ENCODE peak calls at places on chromosomes 1 and 21, in four cellular contexts. One of them, this sample, is unnamed.
A peak's percentile ranks its signal among the peaks of the same experiment; 100 is the strongest.

GRCh38 chr21:46005481-46005881 is 23.9 kb downstream of the COL6A1 start:
- DNase-seq in GM10248: no peak
- DNase-seq in AG09319: no peak
- DNase-seq in choroid plexus epithelial cell: no peak
- DNase-seq in this sample: no peak

GRCh38 chr1:220705782-220706181 is 15.6 kb downstream of the C1orf115 start:
- DNase-seq in GM10248: no peak
- DNase-seq in AG09319: no peak
- DNase-seq in choroid plexus epithelial cell: no peak
- DNase-seq in this sample: no peak

GRCh38 chr1:235557495-235557894 is 53.2 kb upstream of the B3GALNT2 start:
- DNase-seq in GM10248: no peak
- DNase-seq in AG09319: no peak
- DNase-seq in choroid plexus epithelial cell: no peak
- DNase-seq in this sample: no peak

GRCh38 chr21:42215942-42216725 is 2.8 kb upstream of the ABCG1 start:
- DNase-seq in GM10248: no peak
- DNase-seq in AG09319: no peak
- DNase-seq in choroid plexus epithelial cell: no peak
- DNase-seq in this sample: no peak

GRCh38 chr1:201011616-201012015 is 11.9 kb downstream of the KIF21B start:
- DNase-seq in GM10248: no peak
- DNase-seq in AG09319: no peak
- DNase-seq in choroid plexus epithelial cell: no peak
- DNase-seq in this sample: no peak

GRCh38 chr1:200890818-200891773 is 3.6 kb upstream of the INAVA start:
- DNase-seq in GM10248: no peak
- DNase-seq in AG09319: no peak
- DNase-seq in choroid plexus epithelial cell: peak; percentile 36
- DNase-seq in this sample: no peak

GRCh38 chr1:246959944-246960693 is 28.4 kb upstream of the AHCTF1 start:
- DNase-seq in GM10248: peak; percentile 48
- DNase-seq in AG09319: no peak
- DNase-seq in choroid plexus epithelial cell: peak; percentile 56
- DNase-seq in this sample: peak; percentile 52

GRCh38 chr1:191016765-191017164 is 539.1 kb upstream of the BRINP3 start:
- DNase-seq in GM10248: no peak
- DNase-seq in AG09319: no peak
- DNase-seq in choroid plexus epithelial cell: no peak
- DNase-seq in this sample: no peak

GRCh38 chr21:44378646-44379581 is 25.5 kb downstream of the TRPM2 start:
- DNase-seq in GM10248: no peak
- DNase-seq in AG09319: no peak
- DNase-seq in choroid plexus epithelial cell: no peak
- DNase-seq in this sample: no peak

GRCh38 chr1:157195521-157196244 is 57.5 kb upstream of the ETV3 start:
- DNase-seq in GM10248: no peak
- DNase-seq in AG09319: no peak
- DNase-seq in choroid plexus epithelial cell: no peak
- DNase-seq in this sample: no peak

GRCh38 chr1:85317580-85317979 is 41.1 kb upstream of the BCL10 start:
- DNase-seq in GM10248: no peak
- DNase-seq in AG09319: no peak
- DNase-seq in choroid plexus epithelial cell: peak; percentile 67
- DNase-seq in this sample: no peak

GRCh38 chr1:24094554-24094953 is 17.4 kb downstream of the MYOM3 start:
- DNase-seq in GM10248: no peak
- DNase-seq in AG09319: no peak
- DNase-seq in choroid plexus epithelial cell: no peak
- DNase-seq in this sample: no peak
- TF ChIP-seq CTCF in GM10248: no peak
- TF ChIP-seq CTCF in AG09319: no peak
- TF ChIP-seq CTCF in choroid plexus epithelial cell: peak; percentile 15
- TF ChIP-seq CTCF in this sample: no peak

DNA sequence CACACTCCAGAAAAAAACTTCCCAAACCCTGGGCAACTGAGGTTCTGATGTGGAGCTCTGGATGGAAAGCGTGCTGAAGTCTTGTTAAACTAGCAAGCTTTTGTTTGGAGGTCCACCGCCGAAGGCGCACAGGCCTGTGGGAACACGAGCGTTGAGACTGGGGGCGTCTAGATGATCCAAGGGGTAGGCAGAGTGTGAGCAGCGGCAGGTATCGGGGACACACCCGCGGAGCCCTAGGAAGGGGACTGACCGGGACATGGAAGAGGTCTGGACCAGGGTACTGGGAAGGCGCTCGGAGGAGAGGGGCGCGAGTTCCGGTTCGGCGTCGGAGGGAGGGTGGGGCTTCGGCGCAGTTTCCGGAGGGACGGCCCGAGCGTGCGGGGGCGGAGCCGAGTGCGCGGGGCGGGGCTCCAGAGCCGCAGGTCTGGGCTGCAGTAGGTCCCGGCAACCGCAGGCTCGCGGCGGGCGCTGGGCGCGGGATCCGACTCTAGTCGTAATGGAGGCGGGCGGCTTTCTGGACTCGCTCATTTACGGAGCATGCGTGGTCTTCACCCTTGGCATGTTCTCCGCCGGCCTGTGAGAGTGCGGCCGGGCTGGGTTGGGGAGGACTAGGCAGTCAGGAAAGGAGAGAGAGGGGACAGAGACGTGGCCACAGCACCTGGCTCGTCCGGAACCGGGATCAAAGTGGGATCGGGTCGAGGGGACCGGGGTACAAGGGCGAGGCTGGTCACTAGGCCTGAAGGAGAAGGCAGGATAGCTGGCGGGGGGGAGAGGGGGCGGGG is at the start of gene SLC50A1:
- DNase-seq in GM10248: peak; percentile 96
- DNase-seq in AG09319: peak; percentile 83
- DNase-seq in choroid plexus epithelial cell: peak; percentile 96
- DNase-seq in this sample: peak; percentile 96
- TF ChIP-seq CTCF in GM10248: no peak
- TF ChIP-seq CTCF in AG09319: no peak
- TF ChIP-seq CTCF in choroid plexus epithelial cell: no peak
- TF ChIP-seq CTCF in this sample: no peak

DNA sequence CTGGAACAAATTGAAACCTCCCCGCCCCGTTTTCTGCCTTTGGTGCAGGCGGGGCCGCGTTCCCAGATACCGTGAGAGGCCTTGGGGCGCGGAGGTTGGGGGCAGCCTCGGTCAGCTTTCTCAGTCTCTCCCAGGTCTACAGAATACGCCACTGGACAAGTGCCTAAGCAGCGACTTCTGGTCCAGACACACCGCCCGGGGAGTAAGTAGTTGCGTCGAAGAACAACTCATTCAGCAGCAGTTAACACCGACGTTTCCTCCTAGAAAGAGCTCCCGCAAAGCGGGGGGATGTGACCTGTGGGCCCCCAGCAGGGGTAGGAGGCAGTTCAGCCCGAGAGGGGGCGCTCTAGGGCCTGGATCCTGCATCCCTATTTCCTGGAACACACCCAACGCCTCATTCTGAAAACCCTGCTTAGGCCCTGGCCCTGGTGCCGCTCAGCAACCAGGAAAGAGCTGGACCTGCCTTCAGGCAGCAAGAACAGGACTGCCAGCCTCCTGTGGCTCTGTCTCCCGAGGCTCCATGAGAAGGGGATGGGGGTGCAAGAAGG is 6.5 kb upstream of the BARHL2 start:
- DNase-seq in GM10248: no peak
- DNase-seq in AG09319: no peak
- DNase-seq in choroid plexus epithelial cell: no peak
- DNase-seq in this sample: peak; percentile 31
- TF ChIP-seq CTCF in GM10248: no peak
- TF ChIP-seq CTCF in AG09319: peak; percentile 3
- TF ChIP-seq CTCF in choroid plexus epithelial cell: no peak
- TF ChIP-seq CTCF in this sample: peak; percentile 26

GRCh38 chr1:35442737-35443136 is 114.5 kb downstream of the KIAA0319L start:
- DNase-seq in GM10248: no peak
- DNase-seq in AG09319: no peak
- DNase-seq in choroid plexus epithelial cell: peak; percentile 13
- DNase-seq in this sample: no peak

GRCh38 chr1:35447278-35447677 is 109.9 kb downstream of the KIAA0319L start:
- DNase-seq in GM10248: no peak
- DNase-seq in AG09319: no peak
- DNase-seq in choroid plexus epithelial cell: peak; percentile 23
- DNase-seq in this sample: no peak

GRCh38 chr1:35441926-35442579 is 115.2 kb downstream of the KIAA0319L start:
- DNase-seq in GM10248: no peak
- DNase-seq in AG09319: no peak
- DNase-seq in choroid plexus epithelial cell: no peak
- DNase-seq in this sample: no peak

GRCh38 chr1:35444519-35444774 is 112.8 kb downstream of the KIAA0319L start:
- DNase-seq in GM10248: no peak
- DNase-seq in AG09319: no peak
- DNase-seq in choroid plexus epithelial cell: no peak
- DNase-seq in this sample: no peak

GRCh38 chr1:35443768-35444518 is 113.3 kb downstream of the KIAA0319L start:
- DNase-seq in GM10248: no peak
- DNase-seq in AG09319: no peak
- DNase-seq in choroid plexus epithelial cell: peak; percentile 32
- DNase-seq in this sample: no peak
- TF ChIP-seq CTCF in GM10248: no peak
- TF ChIP-seq CTCF in AG09319: no peak
- TF ChIP-seq CTCF in choroid plexus epithelial cell: peak; percentile 44
- TF ChIP-seq CTCF in this sample: peak; percentile 22

GRCh38 chr1:7614576-7615074 is 156.5 kb upstream of the VAMP3 start:
- DNase-seq in GM10248: no peak
- DNase-seq in AG09319: no peak
- DNase-seq in choroid plexus epithelial cell: no peak
- DNase-seq in this sample: no peak

GRCh38 chr1:7616076-7616833 is 154.8 kb upstream of the VAMP3 start:
- DNase-seq in GM10248: peak; percentile 51
- DNase-seq in AG09319: no peak
- DNase-seq in choroid plexus epithelial cell: peak; percentile 56
- DNase-seq in this sample: peak; percentile 58

GRCh38 chr1:7613851-7614205 is 157.3 kb upstream of the VAMP3 start:
- DNase-seq in GM10248: no peak
- DNase-seq in AG09319: no peak
- DNase-seq in choroid plexus epithelial cell: no peak
- DNase-seq in this sample: no peak

GRCh38 chr1:7616953-7617352 is 154.1 kb upstream of the VAMP3 start:
- DNase-seq in GM10248: no peak
- DNase-seq in AG09319: no peak
- DNase-seq in choroid plexus epithelial cell: no peak
- DNase-seq in this sample: no peak

GRCh38 chr1:7615138-7615537 is 156.0 kb upstream of the VAMP3 start:
- DNase-seq in GM10248: no peak
- DNase-seq in AG09319: no peak
- DNase-seq in choroid plexus epithelial cell: no peak
- DNase-seq in this sample: no peak
- TF ChIP-seq CTCF in GM10248: no peak
- TF ChIP-seq CTCF in AG09319: no peak
- TF ChIP-seq CTCF in choroid plexus epithelial cell: no peak
- TF ChIP-seq CTCF in this sample: no peak

DNA sequence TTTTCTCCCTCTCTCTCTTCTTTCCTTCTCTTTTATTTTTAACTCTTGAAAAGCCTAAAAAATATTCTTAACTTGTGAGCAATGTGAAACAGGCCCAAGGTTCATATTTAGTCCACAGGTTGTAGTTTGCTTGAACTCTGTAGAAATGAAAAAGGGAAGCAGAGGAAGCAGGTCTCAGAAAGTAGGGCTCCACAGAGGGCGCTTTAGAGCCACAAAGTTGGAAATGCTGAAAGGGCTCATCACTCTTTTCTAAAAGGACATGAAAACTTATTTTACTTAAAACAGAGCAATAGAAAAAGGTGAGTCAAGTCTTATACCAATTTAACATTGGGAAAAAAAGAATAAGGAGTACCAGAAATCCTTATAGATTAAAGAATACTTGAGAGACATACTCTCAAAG is 247.0 kb downstream of the USP25 start:
- DNase-seq in GM10248: no peak
- DNase-seq in AG09319: no peak
- DNase-seq in choroid plexus epithelial cell: peak; percentile 42
- DNase-seq in this sample: no peak
- TF ChIP-seq CTCF in GM10248: no peak
- TF ChIP-seq CTCF in AG09319: peak; percentile 36
- TF ChIP-seq CTCF in choroid plexus epithelial cell: peak; percentile 70
- TF ChIP-seq CTCF in this sample: no peak

DNA sequence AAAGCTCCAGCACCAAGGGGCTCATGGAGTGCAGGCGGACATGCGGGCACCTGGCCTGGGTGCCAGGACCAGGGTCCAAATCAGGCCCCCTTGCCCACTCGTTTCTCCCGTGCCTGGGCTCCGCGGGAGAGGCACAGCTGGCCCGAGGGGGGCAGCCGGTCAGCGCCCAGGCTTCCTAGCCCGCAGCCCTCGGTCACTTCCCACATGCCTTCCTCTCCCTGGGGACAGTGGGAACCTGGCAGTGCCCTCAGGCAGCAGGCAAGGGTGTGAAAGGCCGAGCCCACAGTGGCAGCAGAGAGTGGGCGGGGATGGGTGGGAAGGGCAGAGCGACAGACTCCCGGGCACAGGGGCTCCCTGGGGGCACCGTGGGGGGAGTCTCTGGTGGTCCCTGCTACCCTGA is 69.8 kb downstream of the MEGF6 start:
- DNase-seq in GM10248: no peak
- DNase-seq in AG09319: no peak
- DNase-seq in choroid plexus epithelial cell: no peak
- DNase-seq in this sample: no peak
- TF ChIP-seq CTCF in GM10248: no peak
- TF ChIP-seq CTCF in AG09319: no peak
- TF ChIP-seq CTCF in choroid plexus epithelial cell: no peak
- TF ChIP-seq CTCF in this sample: no peak